ENCODE peak calls at places on chromosomes 16 and 17, in five cellular contexts. One of them, this sample, is unnamed.

GRCh38 chr17:64707077-64707591 is 45.0 kb upstream of the SMURF2 start:
- DNase-seq in ovary: peak
- DNase-seq in lower lobe of right lung: peak
- DNase-seq in sigmoid colon: peak
- DNase-seq in suprapubic skin: peak
- DNase-seq in this sample: peak

GRCh38 chr17:66943484-66943883 is 21.0 kb upstream of the CACNG4 start:
- DNase-seq in suprapubic skin: no peak
- DNase-seq in ovary: no peak
- DNase-seq in lower lobe of right lung: no peak
- DNase-seq in sigmoid colon: peak
- DNase-seq in this sample: no peak

GRCh38 chr17:81267390-81268067 is 27.6 kb downstream of the SLC38A10 start:
- DNase-seq in lower lobe of right lung: no peak
- DNase-seq in suprapubic skin: no peak
- DNase-seq in sigmoid colon: no peak
- DNase-seq in ovary: no peak
- DNase-seq in this sample: no peak

GRCh38 chr17:73013816-73014663 is 78.4 kb downstream of the SLC39A11 start:
- DNase-seq in sigmoid colon: no peak
- DNase-seq in suprapubic skin: no peak
- DNase-seq in ovary: no peak
- DNase-seq in lower lobe of right lung: no peak
- DNase-seq in this sample: no peak

GRCh38 chr16:800834-801488 is 427 bp upstream of the GNG13 start:
- DNase-seq in ovary: no peak
- DNase-seq in suprapubic skin: no peak
- DNase-seq in lower lobe of right lung: no peak
- DNase-seq in sigmoid colon: no peak
- DNase-seq in this sample: no peak

GRCh38 chr17:50062323-50063243 is 6.7 kb downstream of the ITGA3 start:
- DNase-seq in suprapubic skin: peak
- DNase-seq in lower lobe of right lung: peak
- DNase-seq in sigmoid colon: peak
- DNase-seq in ovary: peak
- DNase-seq in this sample: no peak

GRCh38 chr16:4263504-4264436 is 9.1 kb downstream of the TFAP4 start:
- DNase-seq in lower lobe of right lung: peak
- DNase-seq in suprapubic skin: peak
- DNase-seq in sigmoid colon: peak
- DNase-seq in ovary: peak
- DNase-seq in this sample: peak

GRCh38 chr16:46972971-46973456 is 460 bp downstream of the DNAJA2 start:
- DNase-seq in lower lobe of right lung: peak
- DNase-seq in suprapubic skin: peak
- DNase-seq in ovary: peak
- DNase-seq in sigmoid colon: peak
- DNase-seq in this sample: no peak

GRCh38 chr16:54237-54581 is 581 bp downstream of the SNRNP25 start:
- DNase-seq in sigmoid colon: no peak
- DNase-seq in suprapubic skin: no peak
- DNase-seq in lower lobe of right lung: no peak
- DNase-seq in ovary: no peak
- DNase-seq in this sample: no peak

GRCh38 chr17:71251936-71252335 is 868.9 kb upstream of the SOX9 start:
- DNase-seq in suprapubic skin: no peak
- DNase-seq in ovary: no peak
- DNase-seq in sigmoid colon: no peak
- DNase-seq in lower lobe of right lung: no peak
- DNase-seq in this sample: no peak

GRCh38 chr17:62821213-62822079 is 13.3 kb upstream of the MARCHF10 start:
- DNase-seq in sigmoid colon: no peak
- DNase-seq in lower lobe of right lung: no peak
- DNase-seq in ovary: no peak
- DNase-seq in suprapubic skin: no peak
- DNase-seq in this sample: no peak

GRCh38 chr16:35149550-35149949 is 1690.1 kb downstream of the TP53TG3F start:
- DNase-seq in suprapubic skin: no peak
- DNase-seq in ovary: no peak
- DNase-seq in lower lobe of right lung: no peak
- DNase-seq in sigmoid colon: no peak
- DNase-seq in this sample: no peak

GRCh38 chr17:82332669-82333278 is 792 bp downstream of the SECTM1 start:
- DNase-seq in lower lobe of right lung: peak
- DNase-seq in suprapubic skin: no peak
- DNase-seq in sigmoid colon: peak
- DNase-seq in ovary: peak
- DNase-seq in this sample: no peak

GRCh38 chr17:82559779-82560642 is 40.5 kb downstream of the FOXK2 start:
- DNase-seq in lower lobe of right lung: peak
- DNase-seq in sigmoid colon: no peak
- DNase-seq in suprapubic skin: no peak
- DNase-seq in ovary: no peak
- DNase-seq in this sample: no peak

DNA sequence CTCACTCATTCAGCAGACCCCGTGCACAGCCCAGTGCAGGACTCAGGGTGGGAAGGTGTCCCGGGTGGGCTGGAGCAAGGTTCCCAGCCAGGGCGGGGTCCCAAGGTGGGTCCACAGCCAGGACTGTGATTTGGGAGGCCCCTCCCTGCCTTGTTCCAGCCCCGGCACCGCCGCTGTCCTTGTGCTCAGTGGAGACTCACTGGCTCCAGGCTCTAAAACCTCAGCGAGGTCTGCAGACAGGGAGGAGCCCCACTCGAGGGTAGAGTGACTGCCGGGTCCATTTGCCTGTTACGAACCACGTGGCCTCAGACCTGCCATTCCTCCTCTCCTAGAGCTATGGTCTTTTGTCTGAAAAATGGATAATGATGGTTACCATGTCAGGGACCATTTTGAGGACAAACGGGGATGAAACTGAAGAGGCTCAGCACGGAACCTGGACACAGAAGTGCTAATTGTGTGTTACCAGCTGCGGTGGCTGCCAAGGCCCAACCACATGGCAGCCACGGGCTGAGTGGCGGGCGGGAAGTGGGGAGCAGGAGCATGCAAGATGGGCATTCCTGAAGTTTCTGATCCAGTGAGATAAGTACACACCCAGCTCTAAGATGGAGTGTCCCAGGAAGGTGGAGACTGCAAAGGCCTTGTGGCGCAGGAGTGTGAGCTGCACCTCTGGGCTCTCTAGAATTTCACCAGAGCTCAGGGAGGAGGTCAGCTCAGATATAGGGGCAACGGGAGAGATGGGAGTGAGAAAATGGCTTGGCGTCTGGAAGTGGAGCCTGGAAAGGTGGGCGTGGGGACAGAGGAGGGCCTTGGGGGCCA is 317.6 kb downstream of the SEC14L1 start:
- DNase-seq in sigmoid colon: no peak
- DNase-seq in suprapubic skin: no peak
- DNase-seq in ovary: no peak
- DNase-seq in lower lobe of right lung: no peak
- DNase-seq in this sample: no peak
- H3K27ac ChIP-seq in sigmoid colon: peak
- H3K27ac ChIP-seq in suprapubic skin: peak
- H3K27ac ChIP-seq in ovary: no peak
- H3K27ac ChIP-seq in lower lobe of right lung: peak
- H3K27ac ChIP-seq in this sample: peak

GRCh38 chr17:2374549-2375285 is 26.1 kb downstream of the MNT start:
- DNase-seq in lower lobe of right lung: no peak
- DNase-seq in ovary: no peak
- DNase-seq in sigmoid colon: no peak
- DNase-seq in suprapubic skin: no peak
- DNase-seq in this sample: no peak

GRCh38 chr17:2376107-2376506 is 24.8 kb downstream of the MNT start:
- DNase-seq in suprapubic skin: no peak
- DNase-seq in lower lobe of right lung: no peak
- DNase-seq in sigmoid colon: no peak
- DNase-seq in ovary: no peak
- DNase-seq in this sample: no peak

GRCh38 chr17:2377659-2378058 is 23.2 kb downstream of the MNT start:
- DNase-seq in lower lobe of right lung: no peak
- DNase-seq in suprapubic skin: no peak
- DNase-seq in ovary: no peak
- DNase-seq in sigmoid colon: no peak
- DNase-seq in this sample: no peak

GRCh38 chr17:2373179-2373578 is 27.7 kb downstream of the MNT start:
- DNase-seq in lower lobe of right lung: no peak
- DNase-seq in sigmoid colon: no peak
- DNase-seq in ovary: no peak
- DNase-seq in suprapubic skin: no peak
- DNase-seq in this sample: no peak

GRCh38 chr17:2375406-2375805 is 25.5 kb downstream of the MNT start:
- DNase-seq in ovary: no peak
- DNase-seq in lower lobe of right lung: no peak
- DNase-seq in sigmoid colon: no peak
- DNase-seq in suprapubic skin: no peak
- DNase-seq in this sample: no peak
- H3K27ac ChIP-seq in ovary: no peak
- H3K27ac ChIP-seq in lower lobe of right lung: no peak
- H3K27ac ChIP-seq in sigmoid colon: no peak
- H3K27ac ChIP-seq in suprapubic skin: peak
- H3K27ac ChIP-seq in this sample: no peak

DNA sequence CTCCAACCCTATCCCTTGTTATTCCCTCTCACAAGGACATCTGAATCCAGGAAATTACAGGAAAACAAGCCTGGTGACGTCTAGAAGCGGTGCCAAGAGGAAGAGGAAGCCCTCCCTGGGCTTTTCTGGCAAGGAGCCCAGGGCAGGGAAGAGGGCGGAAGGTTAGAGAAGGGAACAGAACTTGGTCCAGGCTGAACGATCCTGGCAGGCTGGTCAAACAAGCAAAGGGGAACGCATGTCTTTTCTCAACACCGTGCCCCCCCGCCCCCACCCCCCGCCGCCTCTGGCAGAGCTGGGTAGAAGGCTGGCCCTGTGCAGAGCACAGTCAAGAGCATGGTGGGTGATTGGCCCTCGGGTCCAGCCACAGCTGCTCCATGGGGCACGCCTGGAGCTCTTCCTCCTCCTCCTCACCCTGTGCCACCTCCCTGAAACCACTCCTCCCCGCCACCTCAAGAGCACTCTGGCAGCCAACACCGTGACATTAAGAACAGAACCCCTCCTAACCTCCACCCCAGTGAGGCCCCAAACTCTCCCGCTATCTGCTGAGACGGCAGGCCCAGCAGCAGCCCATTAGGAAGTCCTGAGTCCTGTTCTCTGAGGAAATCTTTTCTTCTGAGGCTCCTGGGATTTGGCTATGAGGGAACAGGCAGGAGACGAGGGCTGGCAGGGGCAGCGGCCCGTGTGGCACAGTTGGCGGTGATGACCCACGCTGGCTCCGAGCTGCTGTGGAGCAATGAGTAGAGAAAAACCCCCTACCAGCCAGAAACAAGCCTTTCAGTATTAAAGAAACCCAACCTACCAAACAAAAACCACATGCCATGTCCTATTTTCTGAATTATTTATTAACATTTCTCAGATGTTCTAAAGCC is 7.3 kb downstream of the C16orf86 start:
- DNase-seq in ovary: peak
- DNase-seq in suprapubic skin: no peak
- DNase-seq in sigmoid colon: peak
- DNase-seq in lower lobe of right lung: peak
- DNase-seq in this sample: peak
- H3K27ac ChIP-seq in ovary: peak
- H3K27ac ChIP-seq in suprapubic skin: peak
- H3K27ac ChIP-seq in sigmoid colon: peak
- H3K27ac ChIP-seq in lower lobe of right lung: peak
- H3K27ac ChIP-seq in this sample: peak

GRCh38 chr17:17712268-17712924 is 31.1 kb downstream of the RAI1 start:
- DNase-seq in sigmoid colon: no peak
- DNase-seq in suprapubic skin: no peak
- DNase-seq in lower lobe of right lung: no peak
- DNase-seq in ovary: no peak
- DNase-seq in this sample: no peak
- H3K27ac ChIP-seq in sigmoid colon: peak
- H3K27ac ChIP-seq in suprapubic skin: no peak
- H3K27ac ChIP-seq in lower lobe of right lung: peak
- H3K27ac ChIP-seq in ovary: no peak
- H3K27ac ChIP-seq in this sample: peak

DNA sequence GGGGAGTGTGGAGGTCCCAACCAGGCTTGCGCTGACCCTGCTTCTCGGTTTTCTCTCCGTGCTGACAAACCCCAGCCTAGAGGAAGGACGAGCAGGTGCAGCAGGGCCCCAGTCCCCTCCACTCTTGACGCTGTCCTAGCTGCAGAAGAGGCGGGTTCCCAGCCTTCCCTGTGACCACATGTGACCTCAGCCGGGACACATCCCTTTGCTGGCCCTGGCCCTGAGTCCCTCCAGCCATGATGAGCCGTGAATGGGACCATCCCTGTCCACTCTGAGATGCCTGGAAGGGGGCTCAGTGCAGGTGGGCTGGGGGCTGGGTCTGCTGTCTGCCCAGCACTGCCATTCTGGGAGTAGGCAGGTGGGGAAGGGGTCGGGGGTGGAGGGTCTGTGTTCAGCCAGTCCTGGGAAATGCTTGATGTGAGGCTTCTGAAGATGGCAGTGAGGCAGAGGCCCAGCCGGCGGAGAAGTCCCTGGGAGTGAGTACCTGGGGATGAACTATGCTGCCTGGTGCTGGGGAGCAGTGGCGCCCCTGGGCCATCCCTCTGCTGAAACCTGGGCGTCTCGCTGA is 1.9 kb upstream of the TUBB3 start:
- DNase-seq in lower lobe of right lung: no peak
- DNase-seq in sigmoid colon: no peak
- DNase-seq in suprapubic skin: peak
- DNase-seq in ovary: no peak
- DNase-seq in this sample: no peak
- H3K27ac ChIP-seq in lower lobe of right lung: peak
- H3K27ac ChIP-seq in sigmoid colon: peak
- H3K27ac ChIP-seq in suprapubic skin: peak
- H3K27ac ChIP-seq in ovary: no peak
- H3K27ac ChIP-seq in this sample: peak

This sample was measured in tibial nerve.